ENCODE peak calls at places on chromosomes 4 and X, in ten cellular contexts. V, X, R, N, L, P, O, M, W and Y are unnamed samples.
A peak's percentile ranks its signal among the peaks of the same experiment; 100 is the strongest.

GRCh38 chr4:19831644-19832285 is 419.9 kb upstream of the SLIT2 start:
- DNase-seq in N (no peak), O (no peak), W (no peak), R (no peak), M (no peak), X (no peak), P (no peak), V (no peak), L (no peak), Y (no peak)

GRCh38 chrX:156002517-156002916 is 5.0 kb downstream of the IL9R start:
- DNase-seq in M (no peak), R (no peak), W (no peak), N (no peak), O (peak; percentile 87), X (no peak), P (peak; percentile 55), V (no peak), L (no peak), Y (no peak)

GRCh38 chr4:103076777-103077347 is 301 bp upstream of the SLC9B2 start:
- DNase-seq in O (no peak), V (no peak), M (no peak), L (no peak), X (no peak), W (no peak), R (no peak), N (no peak), P (no peak), Y (no peak)

GRCh38 chrX:140064993-140065392 is 99.7 kb upstream of the CXorf66 start:
- DNase-seq in L (no peak), X (no peak), N (peak; percentile 28), R (no peak), V (no peak), M (no peak), P (no peak), W (no peak), O (no peak), Y (no peak)

GRCh38 chr4:102610007-102610406 is 108.8 kb downstream of the NFKB1 start:
- DNase-seq in V (no peak), O (no peak), R (no peak), M (no peak), P (no peak), W (no peak), L (no peak), X (no peak), N (no peak), Y (no peak)

GRCh38 chr4:26022346-26022891 is 108.4 kb downstream of the SMIM20 start:
- DNase-seq in W (no peak), P (no peak), V (no peak), L (peak; percentile 73), X (no peak), N (peak; percentile 51), M (peak; percentile 75), O (no peak), R (no peak), Y (peak; percentile 68)

GRCh38 chr4:52126946-52127345 is 75.8 kb downstream of the SPATA18 start:
- DNase-seq in W (no peak), P (no peak), M (no peak), V (no peak), L (no peak), R (no peak), N (no peak), X (no peak), O (no peak), Y (no peak)

GRCh38 chr4:7254736-7255487 is 62.6 kb downstream of the SORCS2 start:
- DNase-seq in O (no peak), R (no peak), P (no peak), W (no peak), L (no peak), V (no peak), M (no peak), X (no peak), N (no peak), Y (no peak)

GRCh38 chr4:75327804-75328512 is 186.2 kb downstream of the RCHY1 start:
- DNase-seq in R (no peak), W (no peak), V (no peak), O (no peak), M (no peak), L (no peak), X (no peak), P (no peak), N (no peak), Y (no peak)

GRCh38 chr4:175469519-175469918 is 342.5 kb downstream of the GPM6A start:
- DNase-seq in X (no peak), O (no peak), N (no peak), R (no peak), M (no peak), V (no peak), L (no peak), P (no peak), W (no peak), Y (no peak)

GRCh38 chr4:6824772-6825402 is 42.4 kb downstream of the KIAA0232 start:
- DNase-seq in P (no peak), V (no peak), W (no peak), X (no peak), N (no peak), R (no peak), O (no peak), L (no peak), M (no peak), Y (no peak)

GRCh38 chr4:90317785-90318184 is 190.6 kb downstream of the CCSER1 start:
- DNase-seq in N (no peak), O (no peak), R (no peak), P (no peak), W (no peak), V (no peak), L (no peak), M (no peak), X (no peak), Y (no peak)

GRCh38 chrX:32842053-32842452 is 369.3 kb downstream of the DMD start:
- DNase-seq in P (no peak), N (no peak), V (no peak), M (no peak), O (no peak), R (no peak), X (no peak), L (no peak), W (no peak), Y (no peak)

DNA sequence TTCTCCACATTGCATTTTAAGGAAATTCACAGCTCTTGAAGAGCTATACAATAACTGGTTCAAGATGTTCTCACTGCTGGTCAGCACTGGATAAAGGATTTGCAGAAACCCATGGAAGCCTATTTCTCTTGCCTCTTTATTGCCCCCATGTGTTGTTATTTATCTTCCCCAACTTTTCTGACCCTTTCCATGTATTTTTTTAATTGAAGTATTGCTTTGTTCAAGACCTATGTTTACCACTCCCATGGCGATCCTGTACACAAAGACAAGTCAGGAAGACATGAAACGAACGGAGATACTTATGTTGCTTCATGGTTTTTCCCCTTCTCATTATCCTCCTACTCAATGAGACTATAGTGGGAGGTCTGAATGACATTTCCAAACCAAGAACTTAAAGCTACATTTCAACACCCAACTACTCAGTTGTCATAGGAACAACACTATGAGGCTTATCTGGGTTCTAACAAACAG is 566.4 kb upstream of the DIPK2B start:
- DNase-seq in L (no peak), R (no peak), X (no peak), N (no peak), M (no peak), P (no peak), O (no peak), V (no peak), W (no peak), Y (no peak)
- TF ChIP-seq POLR2AphosphoS5 in L (no peak), R (no peak), X (no peak), N (peak; percentile 44), M (no peak), P (no peak), O (no peak), V (no peak), W (no peak), Y (no peak)

GRCh38 chrX:39115166-39115565 is 313.9 kb downstream of the MID1IP1 start:
- DNase-seq in P (no peak), W (no peak), N (no peak), X (no peak), V (no peak), O (no peak), M (no peak), R (no peak), L (no peak), Y (no peak)
- H3K27ac ChIP-seq in P (no peak overlapping the region), W (no peak overlapping the region), N (no peak overlapping the region), X (no peak overlapping the region), V (no peak overlapping the region), O (no peak overlapping the region), M (no peak overlapping the region), R (no peak overlapping the region), L (no peak overlapping the region), Y (no peak overlapping the region)

DNA sequence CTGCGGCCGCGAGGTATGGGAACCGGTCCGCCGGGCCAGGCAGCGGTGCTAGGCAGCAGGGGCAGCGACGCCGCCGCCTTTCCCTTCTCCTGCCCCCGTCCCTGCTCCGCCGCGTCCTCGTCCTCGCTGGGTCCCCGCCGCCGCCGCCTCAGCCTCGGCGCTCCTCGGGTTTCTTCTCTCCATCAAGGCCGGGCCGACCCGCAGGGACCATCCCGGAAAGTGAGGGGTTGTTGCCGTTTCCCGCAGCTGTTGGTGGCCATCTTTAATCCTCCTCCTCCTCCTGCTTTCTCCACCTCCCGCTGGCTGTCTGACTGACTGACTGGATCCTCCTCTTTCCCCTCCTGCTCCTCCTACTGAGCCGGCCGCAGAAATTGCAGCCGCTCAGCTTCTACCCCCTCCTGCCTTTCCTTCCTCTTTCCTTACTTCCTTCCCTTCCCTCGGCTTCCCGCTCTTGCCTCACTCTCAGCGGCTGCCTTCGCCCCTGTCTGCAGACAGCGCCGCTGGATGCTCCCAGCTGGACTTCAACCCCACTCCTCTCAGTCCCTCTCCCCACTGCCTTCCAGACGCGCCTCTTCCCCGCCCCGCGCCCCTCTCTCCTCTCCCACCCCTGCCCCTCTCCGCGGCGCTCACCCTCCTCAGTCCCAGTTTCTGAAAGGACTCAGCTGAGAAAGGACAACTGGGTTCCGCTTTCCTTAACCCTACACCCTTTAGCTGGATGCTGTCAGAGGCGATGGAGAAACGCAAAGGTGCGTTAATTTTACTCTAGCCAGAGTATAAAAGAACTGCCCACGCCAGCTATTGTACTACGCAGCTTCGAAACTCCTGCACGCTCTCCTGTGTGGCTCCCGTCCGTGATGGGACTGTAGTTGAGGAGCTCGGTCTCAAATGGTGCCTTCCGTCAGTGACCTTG is at the start of gene WDFY3:
- DNase-seq in L (peak; percentile 58), W (peak; percentile 94), M (peak; percentile 86), P (no peak), N (peak; percentile 92), O (peak; percentile 94), R (peak; percentile 79), X (peak; percentile 91), V (peak; percentile 81), Y (peak; percentile 78)
- TF ChIP-seq POLR2A in L (peak; percentile 66), W (peak; percentile 47), M (peak; percentile 81), P (no peak), N (peak; percentile 73), O (peak; percentile 28), R (peak; percentile 72), X (peak; percentile 36), V (peak; percentile 69), Y (peak; percentile 54)

GRCh38 chrX:9091253-9091652 is 57.3 kb upstream of the FAM9B start:
- DNase-seq in X (no peak), M (no peak), W (no peak), L (no peak), V (no peak), N (no peak), P (no peak), R (no peak), O (no peak), Y (no peak)

DNA sequence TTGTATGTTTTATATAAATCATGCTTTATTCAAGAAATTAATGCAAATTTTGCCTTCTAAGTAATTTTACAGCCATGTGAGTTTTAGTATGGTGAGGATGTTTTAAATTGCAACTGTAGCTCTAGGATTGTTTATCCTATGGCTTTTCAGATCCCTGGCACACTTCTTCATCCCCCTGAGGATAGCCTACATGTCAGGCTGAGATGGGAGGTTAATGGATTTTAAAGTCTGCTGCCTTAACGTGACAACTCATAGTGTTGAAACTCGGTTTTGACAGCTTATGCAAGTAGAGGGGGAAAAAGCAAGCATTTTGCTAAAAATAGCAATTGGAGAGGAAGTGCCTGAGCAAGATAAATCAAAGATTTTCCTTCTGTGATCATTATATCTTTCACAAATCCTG is 55.7 kb upstream of the FAM9B start:
- DNase-seq in O (no peak), M (no peak), X (no peak), V (no peak), W (no peak), L (no peak), P (no peak), R (no peak), N (no peak), Y (no peak)
- TF ChIP-seq POLR2AphosphoS5 in O (no peak), M (no peak), X (no peak), V (no peak), W (no peak), L (no peak), P (no peak), R (no peak), N (no peak), Y (no peak)